ENCODE peak calls at places on chromosomes 3 and 15, in ten cellular contexts. F is NCI-H748 treated with DMSO at 0.1 percent for 48 hours, U is adrenal gland, Y is ELR, Q is lower lobe of right lung, N is NCI-H1694, G is RPMI8226, V is GM12865, E is Caco-2, P is HuH-7. A is an unnamed sample.

GRCh38 chr3:11510001-11510760 is 133.5 kb downstream of the VGLL4 start:
- DNase-seq in F (peak; percentile 41), U (peak; percentile 27), Y (no peak), Q (no peak), N (no peak), G (no peak), V (no peak), E (no peak), P (no peak), A (no peak)

GRCh38 chr3:33058780-33059179 is 38.2 kb downstream of the GLB1 start:
- DNase-seq in F (no peak), U (no peak), Y (no peak), Q (no peak), N (no peak), G (no peak), V (no peak), E (no peak), P (peak; percentile 43), A (no peak)

GRCh38 chr3:127792664-127793292 is 29.5 kb downstream of the MGLL start:
- DNase-seq in F (no peak), U (no peak), Y (peak; percentile 85), Q (no peak), N (no peak), G (no peak), V (no peak), E (no peak), P (no peak), A (peak; percentile 33)

GRCh38 chr15:88704791-88705768 is 66.3 kb downstream of the ISG20 start:
- DNase-seq in F (no peak), U (peak; percentile 53), Y (peak; percentile 6), Q (no peak), N (no peak), G (no peak), V (no peak), E (no peak), P (no peak), A (no peak)

GRCh38 chr3:14461748-14462324 is 59.4 kb downstream of the SLC6A6 start:
- DNase-seq in F (peak; percentile 11), U (peak; percentile 57), Y (peak; percentile 77), Q (no peak), N (no peak), G (peak; percentile 14), V (peak; percentile 56), E (peak; percentile 74), P (peak; percentile 94), A (no peak)

GRCh38 chr15:61069369-61070075 is 159.6 kb downstream of the RORA start:
- DNase-seq in F (peak; percentile 50), U (no peak), Y (no peak), Q (no peak), N (no peak), G (no peak), V (no peak), E (no peak), P (no peak), A (no peak)

GRCh38 chr15:101451192-101451799 is 38.2 kb downstream of the PCSK6 start:
- DNase-seq in F (no peak), U (peak; percentile 84), Y (no peak), Q (no peak), N (no peak), G (no peak), V (no peak), E (no peak), P (no peak), A (no peak)

GRCh38 chr15:89429023-89429422 is 67.4 kb downstream of the RHCG start:
- DNase-seq in F (no peak), U (no peak), Y (no peak), Q (no peak), N (no peak), G (no peak), V (no peak), E (no peak), P (no peak), A (peak; percentile 75)

GRCh38 chr3:48222616-48223513 is at the start of gene CAMP:
- DNase-seq in F (no peak), U (peak; percentile 70), Y (peak; percentile 49), Q (peak; percentile 93), N (no peak), G (peak; percentile 72), V (peak; percentile 81), E (peak; percentile 39), P (peak; percentile 68), A (peak; percentile 97)

GRCh38 chr15:98442379-98442833 is 205.9 kb upstream of the IGF1R start:
- DNase-seq in F (peak; percentile 28), U (peak; percentile 42), Y (peak; percentile 87), Q (no peak), N (no peak), G (peak; percentile 63), V (peak; percentile 73), E (peak; percentile 69), P (peak; percentile 67), A (no peak)